ENCODE peak calls at places on chromosomes 11 and 22, in seven cellular contexts. Y is fibroblast of lung, D is HFF-Myc, H is body of pancreas, F is AG09309, P is HepG2, B is uterus. S is an unnamed sample.

GRCh38 chr11:33944345-33944692 is 52.4 kb upstream of the LMO2 start:
- DNase-seq in D (no peak), Y (no peak), F (no peak), H (no peak), P (no peak), B (no peak), S (no peak)

GRCh38 chr11:75654314-75654713 is 14.5 kb downstream of the MAP6 start:
- DNase-seq in B (no peak), Y (peak), F (peak), D (no peak), P (no peak), H (no peak), S (peak)

GRCh38 chr11:110367571-110367970 is 62.2 kb upstream of the FDX1 start:
- DNase-seq in F (no peak), H (no peak), P (no peak), B (no peak), Y (no peak), D (no peak), S (no peak)

GRCh38 chr11:45848654-45849081 is 1.4 kb downstream of the CRY2 start:
- DNase-seq in P (peak), F (no peak), D (no peak), Y (no peak), B (no peak), H (peak), S (no peak)

GRCh38 chr11:132866783-132867545 is 665.3 kb downstream of the OPCML start:
- DNase-seq in B (no peak), F (no peak), H (no peak), Y (peak), P (no peak), D (no peak), S (no peak)

GRCh38 chr11:78916759-78917158 is 342.1 kb upstream of the NARS2 start:
- DNase-seq in P (no peak), B (no peak), F (no peak), H (no peak), Y (no peak), D (no peak), S (no peak)

GRCh38 chr11:66126808-66127555 is 56.9 kb downstream of the PACS1 start:
- DNase-seq in P (no peak), H (peak), D (no peak), F (no peak), Y (peak), B (peak), S (peak)

GRCh38 chr11:29527391-29527936 is 489.4 kb downstream of the KCNA4 start:
- DNase-seq in F (peak), D (no peak), Y (peak), B (no peak), P (peak), H (peak), S (no peak)

GRCh38 chr11:134521001-134521400 is 109.0 kb upstream of the B3GAT1 start:
- DNase-seq in D (no peak), H (no peak), B (no peak), Y (no peak), P (no peak), F (no peak), S (no peak)

GRCh38 chr11:78379039-78379670 is 38.5 kb downstream of the GAB2 start:
- DNase-seq in F (no peak), P (no peak), B (no peak), Y (no peak), H (no peak), D (no peak), S (no peak)

GRCh38 chr11:5004429-5005274 is 10.0 kb downstream of the OR51L1 start:
- DNase-seq in H (peak), F (no peak), P (peak), B (no peak), D (peak), Y (peak), S (peak)

GRCh38 chr11:1778141-1778911 is 14.6 kb upstream of the CTSD start:
- DNase-seq in B (no peak), D (no peak), P (no peak), F (no peak), H (no peak), Y (no peak), S (no peak)

GRCh38 chr11:9574806-9575530 is 1.5 kb downstream of the WEE1 start:
- DNase-seq in B (peak), Y (peak), F (peak), H (peak), D (peak), P (peak), S (peak)

GRCh38 chr11:109426442-109426841 is 4.5 kb downstream of the C11orf87 start:
- DNase-seq in D (no peak), B (no peak), Y (no peak), F (no peak), H (no peak), P (no peak), S (no peak)

GRCh38 chr11:62980133-62980760 is 4.5 kb downstream of the SLC22A6 start:
- DNase-seq in P (no peak), B (no peak), Y (no peak), H (no peak), D (no peak), F (no peak), S (no peak)

GRCh38 chr11:119664063-119664572 is 64.9 kb downstream of the NECTIN1 start:
- DNase-seq in Y (no peak), F (no peak), P (peak), H (peak), B (no peak), D (no peak), S (no peak)

GRCh38 chr11:103619938-103620337 is 416.5 kb upstream of the DDI1 start:
- DNase-seq in B (no peak), D (no peak), Y (peak), P (no peak), F (no peak), H (no peak), S (no peak)

GRCh38 chr11:20010106-20010860 is 150.0 kb downstream of the DBX1 start:
- DNase-seq in F (no peak), H (no peak), B (no peak), P (no peak), Y (no peak), D (no peak), S (no peak)

GRCh38 chr11:29063630-29064361 is 953.0 kb downstream of the KCNA4 start:
- DNase-seq in Y (no peak), D (no peak), P (no peak), H (no peak), B (no peak), F (no peak), S (no peak)

GRCh38 chr11:83044958-83045712 is 26.6 kb downstream of the RAB30 start:
- DNase-seq in Y (peak), P (no peak), D (peak), H (no peak), B (no peak), F (peak), S (no peak)

GRCh38 chr11:69830086-69830485 is 10.9 kb upstream of the FGF3 start:
- DNase-seq in P (no peak), B (no peak), H (no peak), Y (no peak), F (no peak), D (no peak), S (no peak)

GRCh38 chr22:17665248-17665647 is 26.7 kb downstream of the BCL2L13 start:
- DNase-seq in Y (no peak), D (no peak), F (no peak), P (no peak), H (no peak), B (no peak), S (no peak)

GRCh38 chr11:65879622-65880021 is at the start of gene CTSW:
- DNase-seq in Y (no peak), B (no peak), F (no peak), H (no peak), P (no peak), D (no peak), S (no peak)

GRCh38 chr11:9004310-9004945 is 627 bp upstream of the NRIP3 start:
- DNase-seq in H (peak), F (no peak), P (no peak), D (no peak), Y (no peak), B (peak), S (no peak)

GRCh38 chr11:30487200-30487898 is 98.8 kb downstream of the MPPED2 start:
- DNase-seq in P (no peak), D (no peak), B (no peak), H (no peak), Y (no peak), F (no peak), S (no peak)

GRCh38 chr22:40196628-40197027 is 18.9 kb downstream of the TNRC6B start:
- DNase-seq in D (peak), Y (peak), H (no peak), P (no peak), F (no peak), B (no peak), S (peak)

DNA sequence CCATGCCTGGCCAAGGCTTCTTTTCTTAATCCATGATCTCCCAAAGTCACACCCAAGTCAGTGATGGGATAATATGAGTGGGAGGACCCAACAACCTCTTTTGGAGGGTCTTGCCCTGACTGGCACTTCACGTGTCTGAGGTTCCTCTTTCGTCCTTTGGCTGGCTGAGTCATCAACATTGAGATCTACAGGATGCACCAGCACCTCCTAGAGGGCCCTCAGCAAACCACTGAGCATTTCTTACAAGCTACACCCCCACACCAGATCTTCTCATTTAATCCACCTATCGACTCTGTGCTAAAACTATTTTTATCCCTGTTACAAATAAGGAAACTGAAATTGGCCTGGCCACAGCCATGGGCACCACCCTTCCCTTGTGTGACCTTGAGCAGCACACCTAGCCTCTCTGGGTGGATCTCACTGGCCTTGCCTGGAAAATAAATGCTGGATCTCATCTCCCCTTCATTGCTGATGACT is 63.4 kb downstream of the FLI1 start:
- DNase-seq in Y (peak), F (no peak), D (no peak), P (no peak), H (no peak), B (no peak), S (no peak)
- TF ChIP-seq CTCF in Y (peak), F (peak), D (peak), P (no peak), H (peak), B (no peak), S (peak)

DNA sequence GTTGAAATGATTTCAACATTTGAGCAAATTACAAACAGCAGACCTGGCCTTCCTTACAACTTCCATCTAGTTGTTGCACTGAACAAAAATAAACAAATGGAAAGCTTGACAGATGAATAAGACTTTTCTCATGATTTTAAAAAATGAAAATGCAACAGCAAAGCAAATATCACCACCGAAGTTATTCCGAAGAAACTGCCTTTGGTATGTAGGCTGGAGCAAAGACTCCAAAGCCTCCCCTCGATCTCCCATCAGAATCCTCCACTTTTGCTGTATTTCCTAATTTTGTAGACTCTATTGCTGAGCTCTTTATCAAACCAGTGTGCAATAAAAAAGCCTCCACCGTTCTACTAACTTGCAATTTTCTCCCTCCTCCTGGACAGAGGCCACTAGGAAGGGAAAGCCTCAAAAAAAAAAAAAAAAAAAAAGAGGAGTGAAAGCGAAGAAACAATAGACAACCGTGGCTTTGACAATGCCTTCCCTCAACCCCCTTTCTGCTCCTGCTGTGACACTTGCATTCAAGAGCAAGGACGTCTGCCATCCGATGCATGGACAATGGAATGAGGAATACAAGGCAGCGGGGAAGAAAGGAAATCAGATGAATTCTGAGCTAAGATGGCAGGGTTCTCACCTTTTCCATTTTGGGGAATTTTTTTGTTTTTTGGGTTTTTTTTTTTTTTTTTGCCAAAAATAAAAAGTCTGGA is 190.9 kb upstream of the BLID start:
- DNase-seq in B (no peak), H (no peak), Y (no peak), P (no peak), F (no peak), D (no peak), S (no peak)
- H3K4me3 ChIP-seq in B (no peak), H (no peak), Y (no peak), P (no peak), F (no peak), D (no peak), S (no peak)

GRCh38 chr11:96391698-96392307 is 2.0 kb downstream of the JRKL start:
- DNase-seq in Y (no peak), H (no peak), P (no peak), B (no peak), F (no peak), D (no peak), S (no peak)
- TF ChIP-seq CTCF in Y (no peak), H (no peak), P (no peak), B (no peak), F (peak), D (no peak), S (peak)

DNA sequence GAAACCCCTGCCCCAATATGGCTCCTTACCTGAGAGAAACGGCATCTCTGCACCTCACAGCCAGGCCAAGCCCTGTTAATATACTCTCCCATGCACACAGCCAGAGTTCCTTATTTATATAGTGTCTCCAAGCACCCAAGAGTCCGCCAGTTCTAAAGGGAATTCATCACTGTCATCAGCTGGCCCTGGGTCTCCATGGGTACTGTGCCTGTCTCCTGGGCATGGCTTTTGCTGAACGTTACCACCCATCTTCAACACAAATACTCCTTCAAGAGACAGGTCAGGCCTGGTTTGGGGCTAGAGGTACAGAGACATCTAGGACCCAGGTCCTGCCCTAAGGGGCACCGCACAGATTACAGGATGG is 1.6 kb upstream of the ATG16L2 start:
- DNase-seq in B (no peak), P (no peak), F (no peak), Y (no peak), D (no peak), H (no peak), S (no peak)
- H3K4me3 ChIP-seq in B (peak), P (peak), F (peak), Y (peak), D (peak), H (no peak), S (peak)

GRCh38 chr11:73333626-73334199 is 25.6 kb downstream of the ARHGEF17 start:
- DNase-seq in B (no peak), H (no peak), D (no peak), Y (no peak), F (no peak), P (no peak), S (no peak)

GRCh38 chr11:73333173-73333572 is 25.1 kb downstream of the ARHGEF17 start:
- DNase-seq in D (no peak), P (no peak), B (no peak), F (no peak), Y (no peak), H (no peak), S (no peak)

GRCh38 chr11:73331138-73331916 is 23.3 kb downstream of the ARHGEF17 start:
- DNase-seq in Y (peak), B (peak), D (no peak), P (peak), F (no peak), H (peak), S (no peak)

GRCh38 chr11:73327812-73328364 is 19.8 kb downstream of the ARHGEF17 start:
- DNase-seq in P (no peak), F (no peak), H (no peak), D (no peak), B (no peak), Y (no peak), S (no peak)

DNA sequence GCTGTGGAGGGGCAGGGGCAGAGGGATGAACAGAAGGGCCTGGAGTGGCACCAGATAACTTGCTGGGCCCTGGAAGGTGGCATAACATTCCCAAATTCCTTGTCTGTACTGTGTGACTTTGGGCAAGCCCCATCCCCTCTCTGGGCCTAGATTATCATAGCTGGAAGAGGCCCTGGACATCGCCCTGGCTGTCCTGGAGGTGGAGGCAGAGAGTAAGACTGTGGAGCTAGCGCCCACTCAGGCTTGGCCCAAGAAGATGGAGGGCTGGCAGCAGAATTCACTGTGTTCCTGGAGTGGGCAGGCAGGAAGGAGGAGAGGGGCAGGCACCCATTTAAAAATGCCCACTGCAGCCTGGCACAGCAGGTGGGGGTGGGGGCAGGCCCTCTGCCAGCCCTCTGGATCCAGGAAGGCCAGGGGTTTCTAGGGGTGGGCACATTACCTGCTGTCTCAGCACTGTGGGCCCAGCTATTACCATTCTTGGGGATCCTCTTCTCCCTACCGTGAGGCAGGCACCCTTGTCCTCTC is 22.6 kb downstream of the ARHGEF17 start:
- DNase-seq in H (no peak), P (peak), Y (peak), B (no peak), F (no peak), D (no peak), S (no peak)
- TF ChIP-seq CTCF in H (peak), P (peak), Y (peak), B (peak), F (peak), D (peak), S (peak)

S was measured in BJ.